ENCODE peak calls at places on chromosomes 11 and 22, in four cellular contexts. One of them, this sample, is unnamed.

GRCh38 chr11:47056261-47056915 is 119.8 kb downstream of the CSTPP1 start:
- DNase-seq in activated CD4-positive, alpha-beta memory T cell treated with anti-CD3 and anti-CD28 coated beads, Interleukin-2, amount 10 ng/mL, durations not matched to agents 7 days and 5 days: no peak
- DNase-seq in T-helper 1 cell: no peak
- DNase-seq in astrocyte of the spinal cord: peak
- DNase-seq in this sample: peak

GRCh38 chr22:22520020-22520656 is at the start of gene ZNF280A:
- DNase-seq in activated CD4-positive, alpha-beta memory T cell treated with anti-CD3 and anti-CD28 coated beads, Interleukin-2, amount 10 ng/mL, durations not matched to agents 7 days and 5 days: no peak
- DNase-seq in T-helper 1 cell: no peak
- DNase-seq in astrocyte of the spinal cord: peak
- DNase-seq in this sample: no peak

GRCh38 chr11:15471028-15471708 is 356.4 kb downstream of the INSC start:
- DNase-seq in activated CD4-positive, alpha-beta memory T cell treated with anti-CD3 and anti-CD28 coated beads, Interleukin-2, amount 10 ng/mL, durations not matched to agents 7 days and 5 days: no peak
- DNase-seq in T-helper 1 cell: no peak
- DNase-seq in astrocyte of the spinal cord: no peak
- DNase-seq in this sample: no peak

GRCh38 chr11:119322360-119322739 is 5.4 kb upstream of the MCAM start:
- DNase-seq in activated CD4-positive, alpha-beta memory T cell treated with anti-CD3 and anti-CD28 coated beads, Interleukin-2, amount 10 ng/mL, durations not matched to agents 7 days and 5 days: no peak
- DNase-seq in T-helper 1 cell: no peak
- DNase-seq in astrocyte of the spinal cord: no peak
- DNase-seq in this sample: no peak

GRCh38 chr11:127345819-127346459 is 345.4 kb upstream of the KIRREL3 start:
- DNase-seq in activated CD4-positive, alpha-beta memory T cell treated with anti-CD3 and anti-CD28 coated beads, Interleukin-2, amount 10 ng/mL, durations not matched to agents 7 days and 5 days: peak
- DNase-seq in T-helper 1 cell: no peak
- DNase-seq in astrocyte of the spinal cord: peak
- DNase-seq in this sample: no peak

GRCh38 chr22:17788528-17789378 is 14.5 kb upstream of the BID start:
- DNase-seq in activated CD4-positive, alpha-beta memory T cell treated with anti-CD3 and anti-CD28 coated beads, Interleukin-2, amount 10 ng/mL, durations not matched to agents 7 days and 5 days: no peak
- DNase-seq in T-helper 1 cell: no peak
- DNase-seq in astrocyte of the spinal cord: no peak
- DNase-seq in this sample: no peak

GRCh38 chr11:95897731-95898130 is 26.2 kb downstream of the MTMR2 start:
- DNase-seq in activated CD4-positive, alpha-beta memory T cell treated with anti-CD3 and anti-CD28 coated beads, Interleukin-2, amount 10 ng/mL, durations not matched to agents 7 days and 5 days: no peak
- DNase-seq in T-helper 1 cell: no peak
- DNase-seq in astrocyte of the spinal cord: peak
- DNase-seq in this sample: no peak

GRCh38 chr22:21771631-21771976 is 36.0 kb upstream of the YPEL1 start:
- DNase-seq in activated CD4-positive, alpha-beta memory T cell treated with anti-CD3 and anti-CD28 coated beads, Interleukin-2, amount 10 ng/mL, durations not matched to agents 7 days and 5 days: no peak
- DNase-seq in T-helper 1 cell: no peak
- DNase-seq in astrocyte of the spinal cord: no peak
- DNase-seq in this sample: no peak

GRCh38 chr22:25754527-25755202 is 12.7 kb downstream of the MYO18B start:
- DNase-seq in activated CD4-positive, alpha-beta memory T cell treated with anti-CD3 and anti-CD28 coated beads, Interleukin-2, amount 10 ng/mL, durations not matched to agents 7 days and 5 days: no peak
- DNase-seq in T-helper 1 cell: no peak
- DNase-seq in astrocyte of the spinal cord: peak
- DNase-seq in this sample: peak